ENCODE peak calls at places on chromosomes 7 and 10, in eight cellular contexts. X is COR-L47; V is GM12878; G is activated CD4-positive, alpha-beta T cell treated with anti-CD3 and anti-CD28 coated beads, Interleukin-2, amount 10 ng/mL, durations not matched to agents 7 days and 5 days; F is naive thymus-derived CD8-positive, alpha-beta T cell; E is Calu3; C is tibial nerve; S is OCI-M1. N is an unnamed sample.

GRCh38 chr10:60490013-60490412 is 100.3 kb upstream of the ANK3 start:
- DNase-seq in C (no peak), G (no peak), X (no peak), E (no peak), V (no peak), S (no peak), F (no peak), N (no peak)

GRCh38 chr10:68560916-68561691 is 967 bp downstream of the TET1 start:
- DNase-seq in S (peak), X (no peak), F (peak), C (no peak), V (no peak), G (no peak), E (no peak), N (no peak)

GRCh38 chr7:138549082-138549481 is 89.0 kb downstream of the TRIM24 start:
- DNase-seq in C (no peak), V (no peak), F (no peak), X (no peak), E (no peak), S (no peak), G (no peak), N (no peak)

GRCh38 chr7:135714534-135715009 is 13.4 kb downstream of the SLC13A4 start:
- DNase-seq in V (no peak), C (no peak), S (no peak), X (no peak), G (no peak), E (peak), F (no peak), N (no peak)

GRCh38 chr10:112246-112645 is 23.0 kb upstream of the ZMYND11 start:
- DNase-seq in G (no peak), X (no peak), E (no peak), V (no peak), C (no peak), F (no peak), S (no peak), N (no peak)

GRCh38 chr10:43043342-43043772 is 33.5 kb upstream of the RET start:
- DNase-seq in V (no peak), E (no peak), C (no peak), F (no peak), G (no peak), X (no peak), S (no peak), N (no peak)

GRCh38 chr7:823639-824038 is 8.6 kb upstream of the SUN1 start:
- DNase-seq in S (no peak), X (peak), C (no peak), V (no peak), G (no peak), F (no peak), E (no peak), N (no peak)

GRCh38 chr7:44320794-44321371 is 4.5 kb downstream of the CAMK2B start:
- DNase-seq in X (peak), F (no peak), E (no peak), C (no peak), V (no peak), G (no peak), S (no peak), N (no peak)

GRCh38 chr7:23356726-23357125 is 57.6 kb downstream of the MALSU1 start:
- DNase-seq in X (no peak), S (no peak), G (peak), C (no peak), F (no peak), E (no peak), V (no peak), N (no peak)

GRCh38 chr7:143360788-143361551 is 1.5 kb downstream of the FAM131B start:
- DNase-seq in F (no peak), V (no peak), S (no peak), X (peak), E (no peak), C (no peak), G (no peak), N (no peak)